ENCODE peak calls at places on chromosomes 1 and 21, in six cellular contexts. One of them, this sample, is unnamed.

GRCh38 chr21:45050361-45050785 is 24.0 kb upstream of the ADARB1 start:
- DNase-seq in dorsolateral prefrontal cortex: no peak
- DNase-seq in activated CD8-positive, alpha-beta T cell treated with anti-CD3 and anti-CD28 coated beads for 36 hours: no peak
- DNase-seq in pancreas: no peak
- DNase-seq in cardiac fibroblast: peak
- DNase-seq in NB4: no peak
- DNase-seq in this sample: no peak

GRCh38 chr1:51877434-51878306 is 857 bp downstream of the NRDC start:
- DNase-seq in dorsolateral prefrontal cortex: no peak
- DNase-seq in pancreas: no peak
- DNase-seq in NB4: peak
- DNase-seq in cardiac fibroblast: peak
- DNase-seq in activated CD8-positive, alpha-beta T cell treated with anti-CD3 and anti-CD28 coated beads for 36 hours: peak
- DNase-seq in this sample: peak

GRCh38 chr1:219144659-219145313 is 28.9 kb upstream of the LYPLAL1 start:
- DNase-seq in NB4: peak
- DNase-seq in cardiac fibroblast: no peak
- DNase-seq in dorsolateral prefrontal cortex: no peak
- DNase-seq in pancreas: no peak
- DNase-seq in activated CD8-positive, alpha-beta T cell treated with anti-CD3 and anti-CD28 coated beads for 36 hours: no peak
- DNase-seq in this sample: no peak

GRCh38 chr1:22350171-22350961 is 101.3 kb upstream of the ZBTB40 start:
- DNase-seq in pancreas: no peak
- DNase-seq in NB4: no peak
- DNase-seq in activated CD8-positive, alpha-beta T cell treated with anti-CD3 and anti-CD28 coated beads for 36 hours: peak
- DNase-seq in dorsolateral prefrontal cortex: no peak
- DNase-seq in cardiac fibroblast: no peak
- DNase-seq in this sample: no peak

GRCh38 chr1:119047040-119047438 is 58.9 kb upstream of the TBX15 start:
- DNase-seq in activated CD8-positive, alpha-beta T cell treated with anti-CD3 and anti-CD28 coated beads for 36 hours: no peak
- DNase-seq in NB4: no peak
- DNase-seq in cardiac fibroblast: peak
- DNase-seq in dorsolateral prefrontal cortex: no peak
- DNase-seq in pancreas: no peak
- DNase-seq in this sample: no peak

GRCh38 chr1:159830737-159831136 is 4.1 kb downstream of the SLAMF8 start:
- DNase-seq in pancreas: no peak
- DNase-seq in NB4: no peak
- DNase-seq in activated CD8-positive, alpha-beta T cell treated with anti-CD3 and anti-CD28 coated beads for 36 hours: no peak
- DNase-seq in cardiac fibroblast: no peak
- DNase-seq in dorsolateral prefrontal cortex: no peak
- DNase-seq in this sample: no peak

GRCh38 chr1:38005195-38006007 is at the start of gene FHL3:
- DNase-seq in pancreas: peak
- DNase-seq in cardiac fibroblast: peak
- DNase-seq in NB4: peak
- DNase-seq in activated CD8-positive, alpha-beta T cell treated with anti-CD3 and anti-CD28 coated beads for 36 hours: peak
- DNase-seq in dorsolateral prefrontal cortex: no peak
- DNase-seq in this sample: no peak

GRCh38 chr21:45260191-45260795 is 27.4 kb downstream of the POFUT2 start:
- DNase-seq in dorsolateral prefrontal cortex: no peak
- DNase-seq in cardiac fibroblast: no peak
- DNase-seq in activated CD8-positive, alpha-beta T cell treated with anti-CD3 and anti-CD28 coated beads for 36 hours: no peak
- DNase-seq in pancreas: no peak
- DNase-seq in NB4: no peak
- DNase-seq in this sample: no peak

GRCh38 chr1:109502368-109502851 is 7.1 kb downstream of the AMIGO1 start:
- DNase-seq in dorsolateral prefrontal cortex: no peak
- DNase-seq in cardiac fibroblast: no peak
- DNase-seq in activated CD8-positive, alpha-beta T cell treated with anti-CD3 and anti-CD28 coated beads for 36 hours: peak
- DNase-seq in pancreas: no peak
- DNase-seq in NB4: no peak
- DNase-seq in this sample: no peak

GRCh38 chr1:8084913-8085312 is 58.8 kb upstream of the ERRFI1 start:
- DNase-seq in NB4: no peak
- DNase-seq in activated CD8-positive, alpha-beta T cell treated with anti-CD3 and anti-CD28 coated beads for 36 hours: no peak
- DNase-seq in cardiac fibroblast: no peak
- DNase-seq in pancreas: no peak
- DNase-seq in dorsolateral prefrontal cortex: no peak
- DNase-seq in this sample: no peak

GRCh38 chr1:51548986-51549619 is 30.0 kb upstream of the EPS15 start:
- DNase-seq in cardiac fibroblast: peak
- DNase-seq in NB4: peak
- DNase-seq in activated CD8-positive, alpha-beta T cell treated with anti-CD3 and anti-CD28 coated beads for 36 hours: no peak
- DNase-seq in pancreas: no peak
- DNase-seq in dorsolateral prefrontal cortex: no peak
- DNase-seq in this sample: no peak

GRCh38 chr1:226371049-226371694 is 36.7 kb downstream of the PARP1 start:
- DNase-seq in pancreas: no peak
- DNase-seq in activated CD8-positive, alpha-beta T cell treated with anti-CD3 and anti-CD28 coated beads for 36 hours: no peak
- DNase-seq in cardiac fibroblast: no peak
- DNase-seq in NB4: no peak
- DNase-seq in dorsolateral prefrontal cortex: no peak
- DNase-seq in this sample: no peak

GRCh38 chr21:32921632-32922230 is 104.0 kb upstream of the OLIG2 start:
- DNase-seq in pancreas: no peak
- DNase-seq in cardiac fibroblast: no peak
- DNase-seq in dorsolateral prefrontal cortex: no peak
- DNase-seq in NB4: peak
- DNase-seq in activated CD8-positive, alpha-beta T cell treated with anti-CD3 and anti-CD28 coated beads for 36 hours: peak
- DNase-seq in this sample: peak

GRCh38 chr1:113166473-113166872 is 93.5 kb downstream of the LRIG2 start:
- DNase-seq in pancreas: no peak
- DNase-seq in NB4: no peak
- DNase-seq in dorsolateral prefrontal cortex: no peak
- DNase-seq in cardiac fibroblast: no peak
- DNase-seq in activated CD8-positive, alpha-beta T cell treated with anti-CD3 and anti-CD28 coated beads for 36 hours: no peak
- DNase-seq in this sample: no peak

GRCh38 chr1:188937965-188938551 is 1539.6 kb downstream of the BRINP3 start:
- DNase-seq in NB4: peak
- DNase-seq in dorsolateral prefrontal cortex: no peak
- DNase-seq in cardiac fibroblast: no peak
- DNase-seq in pancreas: no peak
- DNase-seq in activated CD8-positive, alpha-beta T cell treated with anti-CD3 and anti-CD28 coated beads for 36 hours: no peak
- DNase-seq in this sample: no peak

GRCh38 chr1:246667773-246668172 is 56.4 kb upstream of the SCCPDH start:
- DNase-seq in cardiac fibroblast: no peak
- DNase-seq in pancreas: no peak
- DNase-seq in NB4: no peak
- DNase-seq in dorsolateral prefrontal cortex: no peak
- DNase-seq in activated CD8-positive, alpha-beta T cell treated with anti-CD3 and anti-CD28 coated beads for 36 hours: no peak
- DNase-seq in this sample: no peak

GRCh38 chr1:203289281-203289981 is 15.9 kb upstream of the BTG2 start:
- DNase-seq in activated CD8-positive, alpha-beta T cell treated with anti-CD3 and anti-CD28 coated beads for 36 hours: peak
- DNase-seq in cardiac fibroblast: no peak
- DNase-seq in dorsolateral prefrontal cortex: no peak
- DNase-seq in pancreas: peak
- DNase-seq in NB4: peak
- DNase-seq in this sample: no peak

GRCh38 chr1:236176337-236177336 is 34.3 kb downstream of the GPR137B start:
- DNase-seq in activated CD8-positive, alpha-beta T cell treated with anti-CD3 and anti-CD28 coated beads for 36 hours: no peak
- DNase-seq in dorsolateral prefrontal cortex: no peak
- DNase-seq in NB4: no peak
- DNase-seq in cardiac fibroblast: peak
- DNase-seq in pancreas: no peak
- DNase-seq in this sample: no peak

GRCh38 chr1:167227934-167228378 is 7.3 kb downstream of the POU2F1 start:
- DNase-seq in cardiac fibroblast: peak
- DNase-seq in pancreas: no peak
- DNase-seq in dorsolateral prefrontal cortex: no peak
- DNase-seq in NB4: peak
- DNase-seq in activated CD8-positive, alpha-beta T cell treated with anti-CD3 and anti-CD28 coated beads for 36 hours: no peak
- DNase-seq in this sample: no peak

GRCh38 chr1:113567427-113567826 is 177.1 kb downstream of the MAGI3 start:
- DNase-seq in pancreas: no peak
- DNase-seq in dorsolateral prefrontal cortex: no peak
- DNase-seq in cardiac fibroblast: no peak
- DNase-seq in NB4: no peak
- DNase-seq in activated CD8-positive, alpha-beta T cell treated with anti-CD3 and anti-CD28 coated beads for 36 hours: no peak
- DNase-seq in this sample: no peak

GRCh38 chr21:32645261-32646182 is 33.3 kb upstream of the CFAP298 start:
- DNase-seq in NB4: no peak
- DNase-seq in activated CD8-positive, alpha-beta T cell treated with anti-CD3 and anti-CD28 coated beads for 36 hours: no peak
- DNase-seq in cardiac fibroblast: no peak
- DNase-seq in pancreas: no peak
- DNase-seq in dorsolateral prefrontal cortex: no peak
- DNase-seq in this sample: no peak

GRCh38 chr1:209490013-209490412 is 93.5 kb upstream of the CAMK1G start:
- DNase-seq in NB4: no peak
- DNase-seq in dorsolateral prefrontal cortex: no peak
- DNase-seq in pancreas: no peak
- DNase-seq in activated CD8-positive, alpha-beta T cell treated with anti-CD3 and anti-CD28 coated beads for 36 hours: no peak
- DNase-seq in cardiac fibroblast: peak
- DNase-seq in this sample: no peak
- TF ChIP-seq CTCF in NB4: no peak
- TF ChIP-seq CTCF in dorsolateral prefrontal cortex: peak
- TF ChIP-seq CTCF in pancreas: no peak
- TF ChIP-seq CTCF in activated CD8-positive, alpha-beta T cell treated with anti-CD3 and anti-CD28 coated beads for 36 hours: no peak
- TF ChIP-seq CTCF in cardiac fibroblast: peak
- TF ChIP-seq CTCF in this sample: peak

DNA sequence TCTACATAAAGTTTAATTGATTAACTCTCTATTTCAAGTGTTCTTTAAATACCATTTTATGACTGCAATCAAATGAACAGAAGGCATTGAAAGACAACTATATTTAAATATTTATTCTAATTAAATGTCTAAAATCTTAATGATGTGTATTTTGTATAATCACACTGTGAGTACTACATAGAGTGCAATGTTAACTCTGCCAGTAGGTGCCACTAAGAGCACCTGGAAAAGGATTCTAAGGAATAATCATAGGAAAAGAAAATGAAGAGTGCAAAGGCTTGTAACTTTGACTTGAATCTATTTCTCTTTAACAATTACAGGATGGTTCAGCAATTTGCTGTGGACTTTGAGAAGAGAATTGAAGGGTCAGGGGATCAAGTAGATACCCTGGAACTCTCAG is 200.4 kb downstream of the DNM3 start:
- DNase-seq in activated CD8-positive, alpha-beta T cell treated with anti-CD3 and anti-CD28 coated beads for 36 hours: no peak
- DNase-seq in pancreas: no peak
- DNase-seq in NB4: no peak
- DNase-seq in dorsolateral prefrontal cortex: no peak
- DNase-seq in cardiac fibroblast: peak
- DNase-seq in this sample: no peak
- TF ChIP-seq CTCF in activated CD8-positive, alpha-beta T cell treated with anti-CD3 and anti-CD28 coated beads for 36 hours: no peak
- TF ChIP-seq CTCF in pancreas: no peak
- TF ChIP-seq CTCF in NB4: no peak
- TF ChIP-seq CTCF in dorsolateral prefrontal cortex: no peak
- TF ChIP-seq CTCF in cardiac fibroblast: peak
- TF ChIP-seq CTCF in this sample: peak

GRCh38 chr1:55848906-55849305 is 633.7 kb upstream of the USP24 start:
- DNase-seq in activated CD8-positive, alpha-beta T cell treated with anti-CD3 and anti-CD28 coated beads for 36 hours: no peak
- DNase-seq in cardiac fibroblast: peak
- DNase-seq in pancreas: no peak
- DNase-seq in NB4: no peak
- DNase-seq in dorsolateral prefrontal cortex: no peak
- DNase-seq in this sample: no peak
- TF ChIP-seq CTCF in activated CD8-positive, alpha-beta T cell treated with anti-CD3 and anti-CD28 coated beads for 36 hours: no peak
- TF ChIP-seq CTCF in cardiac fibroblast: peak
- TF ChIP-seq CTCF in pancreas: no peak
- TF ChIP-seq CTCF in NB4: no peak
- TF ChIP-seq CTCF in dorsolateral prefrontal cortex: no peak
- TF ChIP-seq CTCF in this sample: no peak

GRCh38 chr1:185317034-185317885 is at the start of gene IVNS1ABP:
- DNase-seq in cardiac fibroblast: peak
- DNase-seq in dorsolateral prefrontal cortex: peak
- DNase-seq in NB4: peak
- DNase-seq in activated CD8-positive, alpha-beta T cell treated with anti-CD3 and anti-CD28 coated beads for 36 hours: peak
- DNase-seq in pancreas: peak
- DNase-seq in this sample: peak
- TF ChIP-seq CTCF in cardiac fibroblast: peak
- TF ChIP-seq CTCF in dorsolateral prefrontal cortex: peak
- TF ChIP-seq CTCF in NB4: peak
- TF ChIP-seq CTCF in activated CD8-positive, alpha-beta T cell treated with anti-CD3 and anti-CD28 coated beads for 36 hours: peak
- TF ChIP-seq CTCF in pancreas: no peak
- TF ChIP-seq CTCF in this sample: peak

This sample was measured in neural crest cell.